ENCODE peak calls at places on chromosomes 4 and X, in nine cellular contexts. H is endothelial cell of umbilical vein, W is PC-9, Y is breast epithelium, E is thyroid gland, T is sigmoid colon, X is cardiac muscle cell, Q is GM06990, A is NT2/D1. U is an unnamed sample. For H3K27me3 and H3K36me3, the result is how much of the 10 kb centered on the place peaks cover.

GRCh38 chrX:104137496-104137895 is 19.3 kb downstream of the SLC25A53 start:
- DNase-seq in T (no peak), H (peak), A (no peak), E (no peak), Q (no peak), Y (no peak), W (no peak), X (no peak), U (peak)

GRCh38 chrX:53223955-53224859 is 800 bp downstream of the KDM5C start:
- DNase-seq in A (no peak), Y (peak), E (peak), W (no peak), Q (no peak), H (peak), X (peak), T (no peak), U (peak)

GRCh38 chrX:23901065-23901464 is 6.7 kb downstream of the APOO start:
- DNase-seq in T (no peak), E (no peak), A (no peak), H (peak), Y (peak), W (peak), Q (no peak), X (peak), U (peak)

GRCh38 chr4:153485374-153485773 is 19.2 kb downstream of the TMEM131L start:
- DNase-seq in E (no peak), Q (no peak), T (no peak), A (no peak), Y (no peak), W (no peak), X (no peak), H (no peak), U (no peak)

GRCh38 chr4:180455226-180455625 is 1788.0 kb upstream of the TENM3 start:
- DNase-seq in Q (no peak), X (no peak), W (no peak), E (no peak), Y (no peak), A (no peak), T (no peak), H (no peak), U (no peak)

GRCh38 chrX:137263374-137263773 is 229.6 kb upstream of the GPR101 start:
- DNase-seq in Y (no peak), Q (no peak), W (no peak), T (no peak), E (no peak), H (no peak), X (no peak), A (no peak), U (no peak)

GRCh38 chr4:173642509-173642908 is 112.5 kb upstream of the HAND2 start:
- DNase-seq in T (no peak), Y (no peak), E (no peak), H (no peak), Q (no peak), X (no peak), A (no peak), W (no peak), U (no peak)

GRCh38 chr4:184812651-184813181 is 13.1 kb downstream of the ACSL1 start:
- DNase-seq in H (no peak), Y (no peak), W (no peak), X (peak), T (no peak), A (no peak), Q (no peak), E (no peak), U (peak)

GRCh38 chr4:48141048-48141447 is 7.0 kb upstream of the TXK start:
- DNase-seq in X (peak), Q (no peak), E (no peak), Y (no peak), W (no peak), A (no peak), T (no peak), H (peak), U (peak)

DNA sequence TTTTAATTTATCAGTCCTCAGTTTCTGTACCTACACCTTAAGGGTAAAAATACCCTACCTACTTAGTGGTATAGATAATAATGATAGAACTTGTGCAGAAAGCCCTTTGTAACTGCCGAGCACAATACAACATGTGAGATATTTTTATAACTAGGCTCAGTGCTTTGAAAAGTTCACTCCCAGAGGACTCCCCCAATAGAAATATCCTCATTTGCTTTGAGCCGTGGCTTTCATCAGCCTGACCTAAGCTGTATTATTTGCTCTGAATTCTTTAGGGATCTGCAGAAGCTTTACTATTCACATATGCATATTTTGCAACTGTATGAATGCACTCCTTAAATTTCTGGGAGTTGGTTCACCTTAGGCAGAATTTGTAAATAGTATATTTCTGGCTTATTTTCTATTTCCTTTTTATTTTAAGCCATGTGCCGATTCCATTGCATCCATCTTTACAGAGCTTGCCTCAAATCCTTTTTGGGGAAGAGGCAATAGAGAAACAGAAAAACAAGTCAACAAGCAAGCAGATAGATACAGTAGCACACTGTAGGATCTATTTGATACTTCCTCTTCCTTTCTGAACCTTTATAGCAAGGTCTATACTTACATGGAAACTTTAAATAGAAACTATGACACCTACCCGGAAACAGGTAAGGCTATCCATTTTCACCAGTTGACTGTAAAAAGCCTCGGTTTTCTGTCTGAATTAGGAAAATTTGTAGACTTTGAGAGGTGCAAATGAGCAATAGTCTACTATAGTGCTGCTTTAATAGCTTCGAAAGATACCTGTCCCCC is 242.5 kb upstream of the VCX3A start:
- DNase-seq in H (no peak), T (no peak), Y (no peak), E (no peak), Q (peak), W (no peak), X (no peak), A (no peak), U (no peak)
- H3K4me3 ChIP-seq in H (no peak), T (no peak), Y (no peak), E (no peak), Q (no peak), W (no peak), X (no peak), A (no peak), U (no peak)

GRCh38 chr4:592825-593520 is 16.9 kb upstream of the TMEM271 start:
- DNase-seq in E (no peak), Y (no peak), T (no peak), X (no peak), H (no peak), W (no peak), A (no peak), Q (no peak), U (no peak)
- H3K27me3 ChIP-seq in E (under half), Y (under half), T (under half), X (under half), H (under half), W (half or more), A (under half), Q (under half), U (under half)

GRCh38 chr4:122959441-122959840 is 37.0 kb upstream of the NUDT6 start:
- DNase-seq in X (no peak), A (no peak), Q (no peak), H (peak), T (no peak), W (no peak), E (no peak), Y (no peak), U (no peak)

GRCh38 chr4:122958505-122958904 is 36.1 kb upstream of the NUDT6 start:
- DNase-seq in X (no peak), H (no peak), T (no peak), W (no peak), A (no peak), Y (no peak), Q (no peak), E (no peak), U (no peak)

GRCh38 chr4:122948671-122949070 is 26.3 kb upstream of the NUDT6 start:
- DNase-seq in Y (no peak), W (no peak), H (no peak), Q (no peak), T (no peak), X (no peak), E (no peak), A (no peak), U (no peak)

GRCh38 chr4:122953924-122954323 is 31.5 kb upstream of the NUDT6 start:
- DNase-seq in H (no peak), T (no peak), E (no peak), A (no peak), Q (no peak), X (no peak), Y (no peak), W (no peak), U (no peak)
- H3K36me3 ChIP-seq in H (under half), T (under half), E (under half), A (half or more), Q (under half), X (under half), Y (under half), W (under half), U (under half)

GRCh38 chrX:110317079-110317819 is 636 bp downstream of the AMMECR1 start:
- DNase-seq in A (no peak), Y (no peak), H (peak), T (peak), Q (peak), E (peak), W (peak), X (no peak), U (peak)

GRCh38 chrX:110317820-110318663 is at the start of gene AMMECR1:
- DNase-seq in E (peak), T (peak), X (peak), Q (peak), W (peak), A (peak), Y (peak), H (peak), U (peak)

GRCh38 chrX:110318664-110318968 is 731 bp upstream of the AMMECR1 start:
- DNase-seq in A (no peak), X (no peak), H (peak), E (no peak), Y (no peak), W (no peak), T (no peak), Q (no peak), U (no peak)

GRCh38 chrX:110316351-110317078 is 1.4 kb downstream of the AMMECR1 start:
- DNase-seq in E (peak), A (no peak), T (no peak), H (peak), Y (no peak), W (no peak), Q (no peak), X (peak), U (peak)

DNA sequence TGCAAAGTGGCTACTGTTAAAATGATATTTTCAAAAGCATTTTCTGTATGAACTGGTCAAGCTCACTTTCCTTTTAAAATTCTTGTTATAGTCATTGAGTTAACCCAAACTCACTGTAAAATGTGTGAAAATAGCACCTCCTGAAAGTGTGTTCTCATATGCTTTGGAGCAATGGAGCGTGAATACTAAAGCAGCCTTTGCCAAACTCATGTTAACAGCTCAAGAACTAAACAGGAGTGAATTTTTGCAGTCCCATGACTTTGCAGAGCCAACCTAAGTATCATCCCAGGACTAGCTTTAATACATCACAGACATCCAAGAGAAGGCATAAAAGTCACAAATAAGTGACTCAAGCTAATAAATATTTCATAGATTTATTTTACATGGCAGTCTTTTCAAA is 2.3 kb downstream of the AMMECR1 start:
- DNase-seq in W (no peak), E (peak), Q (peak), A (no peak), H (no peak), Y (no peak), T (no peak), X (peak), U (peak)
- H3K4me3 ChIP-seq in W (peak), E (no peak), Q (peak), A (no peak), H (no peak), Y (no peak), T (no peak), X (no peak), U (peak)

GRCh38 chr4:54213001-54213400 is 16.1 kb upstream of the PDGFRA start:
- DNase-seq in Y (no peak), A (no peak), W (no peak), X (peak), Q (no peak), E (no peak), T (no peak), H (no peak), U (no peak)
- H3K27me3 ChIP-seq in Y (under half), A (under half), W (under half), X (under half), Q (under half), E (under half), T (under half), H (under half), U (under half)

GRCh38 chr4:151198748-151199147 is 78.2 kb upstream of the PRSS48 start:
- DNase-seq in X (peak), H (no peak), Q (no peak), T (no peak), A (no peak), Y (no peak), W (no peak), E (no peak), U (peak)

GRCh38 chr4:151197258-151197657 is 79.7 kb upstream of the PRSS48 start:
- DNase-seq in A (no peak), E (no peak), Y (no peak), T (peak), Q (no peak), X (peak), W (no peak), H (no peak), U (no peak)

GRCh38 chr4:151192556-151193235 is 84.3 kb upstream of the PRSS48 start:
- DNase-seq in X (no peak), W (no peak), H (peak), A (no peak), Y (no peak), E (no peak), T (no peak), Q (no peak), U (peak)

GRCh38 chr4:151195801-151196200 is 81.2 kb upstream of the PRSS48 start:
- DNase-seq in W (peak), H (peak), E (no peak), Y (no peak), T (no peak), X (peak), Q (no peak), A (no peak), U (peak)

DNA sequence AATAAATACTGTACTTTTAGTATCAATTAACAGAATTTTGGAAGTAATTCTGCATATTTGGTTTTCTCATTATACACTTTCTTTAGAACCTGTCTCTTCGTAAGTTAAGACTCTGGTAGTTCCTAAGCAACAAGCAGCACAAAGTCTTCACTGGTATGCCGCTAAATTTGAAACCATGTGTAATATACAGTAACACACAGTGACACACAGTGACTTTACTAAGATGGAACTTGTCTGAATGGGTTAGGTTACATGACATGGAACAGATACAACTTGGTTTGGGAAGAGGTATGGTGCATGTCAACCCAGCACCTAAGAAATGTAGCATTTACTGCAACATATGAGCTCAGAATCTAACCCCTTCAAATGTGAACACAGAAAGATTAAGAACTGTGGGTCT is 83.5 kb upstream of the PRSS48 start:
- DNase-seq in Q (no peak), X (no peak), H (no peak), Y (no peak), E (no peak), T (no peak), A (no peak), W (no peak), U (no peak)
- H3K36me3 ChIP-seq in Q (under half), X (under half), H (under half), Y (under half), E (under half), T (under half), A (under half), W (under half), U (under half)

U was measured in adipocyte.